ENCODE peak calls at places on chromosomes 13 and 19, in seven cellular contexts. E is aorta; R is naive thymus-derived CD4-positive, alpha-beta T cell; Y is Panc1; T is mesendoderm; A is IMR-90; I is pancreas. W is an unnamed sample.

GRCh38 chr19:1102407-1103106 is 1.2 kb upstream of the GPX4 start:
- DNase-seq in A (peak; percentile 100), T (peak; percentile 47), E (peak; percentile 75), Y (peak; percentile 92), I (peak; percentile 50), R (no peak), W (no peak)

GRCh38 chr13:93477238-93477637 is 250.6 kb downstream of the GPC6 start:
- DNase-seq in I (no peak), T (no peak), R (no peak), E (no peak), A (peak; percentile 27), Y (no peak), W (no peak)

GRCh38 chr13:36134632-36135031 is 3.5 kb upstream of the DCLK1 start:
- DNase-seq in R (no peak), I (no peak), A (no peak), E (no peak), T (no peak), Y (no peak), W (no peak)

GRCh38 chr19:19033176-19033425 is 216 bp downstream of the SUGP2 start:
- DNase-seq in R (no peak), T (no peak), E (no peak), A (no peak), Y (no peak), I (no peak), W (no peak)

GRCh38 chr13:26829716-26830115 is 69.1 kb upstream of the GPR12 start:
- DNase-seq in Y (no peak), R (no peak), I (no peak), E (no peak), T (no peak), A (no peak), W (no peak)

GRCh38 chr13:39835253-39835652 is 179.8 kb downstream of the COG6 start:
- DNase-seq in I (no peak), E (no peak), A (no peak), T (peak; percentile 49), Y (no peak), R (no peak), W (no peak)

GRCh38 chr19:48807590-48808308 is 3.1 kb downstream of the BCAT2 start:
- DNase-seq in A (no peak), Y (no peak), E (peak; percentile 51), T (no peak), R (no peak), I (no peak), W (no peak)

GRCh38 chr13:27300941-27301586 is 30.4 kb downstream of the RASL11A start:
- DNase-seq in T (no peak), R (no peak), A (no peak), I (no peak), E (no peak), Y (no peak), W (no peak)

GRCh38 chr13:33751151-33751550 is 66.8 kb upstream of the RFC3 start:
- DNase-seq in Y (no peak), T (no peak), A (peak; percentile 46), E (no peak), I (no peak), R (no peak), W (no peak)

GRCh38 chr13:75214846-75215245 is 267.1 kb downstream of the TBC1D4 start:
- DNase-seq in I (no peak), A (no peak), E (no peak), R (no peak), Y (no peak), T (no peak), W (no peak)

GRCh38 chr13:93932901-93933300 is 546.6 kb downstream of the DCT start:
- DNase-seq in E (no peak), A (no peak), I (no peak), Y (no peak), T (no peak), R (no peak), W (no peak)

GRCh38 chr13:24148414-24149305 is 11.9 kb upstream of the SPATA13 start:
- DNase-seq in I (no peak), Y (peak; percentile 91), R (no peak), E (no peak), T (peak; percentile 99), A (peak; percentile 99), W (no peak)

DNA sequence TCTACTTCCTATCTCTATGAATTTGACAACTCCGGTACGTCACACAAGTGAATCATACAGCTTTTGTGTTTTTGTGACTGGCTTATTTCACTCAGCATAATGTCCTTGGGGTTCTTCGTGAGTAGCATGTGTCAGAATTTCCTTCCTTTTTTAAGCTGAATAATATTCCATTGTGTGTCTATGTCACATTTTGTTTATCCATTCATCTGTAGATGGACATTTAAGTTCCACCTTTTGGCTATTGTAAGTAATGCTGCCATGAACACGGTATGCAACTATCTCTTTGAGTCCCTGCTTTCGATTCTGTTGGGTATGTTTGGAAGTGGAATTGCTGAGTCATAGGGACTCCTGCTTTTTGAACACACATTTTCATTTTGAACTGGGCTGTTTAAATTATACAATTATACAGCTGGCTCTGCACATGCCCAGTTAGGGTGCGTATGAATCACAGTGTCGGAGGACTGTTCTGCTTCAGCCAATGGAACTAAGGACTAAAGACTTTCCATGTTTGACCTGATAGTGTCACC is 43.0 kb upstream of the C13orf42 start:
- DNase-seq in T (no peak), R (no peak), Y (no peak), E (no peak), I (no peak), A (peak; percentile 30), W (no peak)
- H3K4me1 ChIP-seq in T (peaks cover 22% of the 10 kb centered on the region), R (no peaks in the 10 kb centered on the region), Y (no peaks in the 10 kb centered on the region), E (no peaks in the 10 kb centered on the region), I (no peaks in the 10 kb centered on the region), A (no peaks in the 10 kb centered on the region), W (no peaks in the 10 kb centered on the region)

GRCh38 chr19:40713939-40714338 is 2.7 kb downstream of the COQ8B start:
- DNase-seq in E (no peak), A (no peak), I (no peak), T (no peak), Y (no peak), R (no peak), W (no peak)
- H3K4me3 ChIP-seq in E (no peak overlapping the region), A (no peak overlapping the region), I (peak overlapping the region; percentile 62), T (no peak overlapping the region), Y (peak overlapping the region; percentile 65), R (no peak overlapping the region), W (peak overlapping the region; percentile 89)

GRCh38 chr19:44867578-44867977 is 21.5 kb downstream of the NECTIN2 start:
- DNase-seq in T (no peak), I (no peak), Y (no peak), E (no peak), R (no peak), A (no peak), W (no peak)
- H3K36me3 ChIP-seq in T (peaks cover 10% of the 10 kb centered on the region), I (no peaks in the 10 kb centered on the region), Y (peaks cover 2% of the 10 kb centered on the region), E (peaks cover 6% of the 10 kb centered on the region), R (no peaks in the 10 kb centered on the region), A (peaks cover 54% of the 10 kb centered on the region), W (no peaks in the 10 kb centered on the region)

DNA sequence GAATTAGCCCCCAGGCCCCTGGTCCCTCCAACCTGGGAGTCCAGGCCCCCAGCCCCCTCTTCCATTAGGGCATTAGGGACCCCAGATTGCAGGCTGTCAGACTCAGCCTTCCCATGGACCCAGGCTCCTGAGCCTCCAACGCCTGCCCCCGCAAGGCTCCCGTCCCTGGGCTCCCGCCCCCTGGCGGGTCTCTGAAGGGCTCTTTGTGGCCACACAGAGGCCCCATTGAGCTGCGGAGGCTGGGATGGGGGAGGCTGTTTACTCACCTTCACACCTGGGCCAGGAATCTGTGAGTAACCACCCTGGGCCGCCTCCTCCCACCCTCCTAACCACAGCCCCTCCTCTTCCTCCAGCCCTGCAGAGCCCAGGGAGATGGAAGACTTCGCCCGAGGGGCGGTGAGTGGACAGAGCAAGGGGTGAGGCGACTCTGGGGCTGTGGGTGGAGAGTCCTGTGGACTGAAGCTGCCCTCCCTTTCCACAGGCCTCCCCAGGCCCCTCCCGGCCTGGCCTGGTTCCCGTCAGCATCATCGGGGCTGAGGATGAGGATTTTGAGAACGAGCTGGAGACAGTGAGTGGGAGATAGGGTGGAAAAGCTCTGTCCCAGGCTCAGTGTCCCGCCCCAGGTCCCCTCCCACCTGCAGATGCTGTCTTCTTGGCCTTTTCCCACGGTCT is 4.9 kb downstream of the ARHGEF1 start:
- DNase-seq in Y (no peak), T (peak; percentile 96), I (peak; percentile 65), E (no peak), A (peak; percentile 64), R (peak; percentile 82), W (no peak)
- H3K4me1 ChIP-seq in Y (peaks cover 25% of the 10 kb centered on the region), T (peaks cover 13% of the 10 kb centered on the region), I (peaks cover 21% of the 10 kb centered on the region), E (no peaks in the 10 kb centered on the region), A (peaks cover 8% of the 10 kb centered on the region), R (peaks cover 62% of the 10 kb centered on the region), W (peaks cover 37% of the 10 kb centered on the region)

W was measured in heart right ventricle.